ENCODE peak calls at places on chromosome 1, in six cellular contexts. B, P, M, J, U and F are unnamed samples.

GRCh38 chr1:244599937-244600350 is 53.0 kb upstream of the DESI2 start:
- DNase-seq in B (no peak), P (no peak), M (no peak), J (peak), U (peak), F (no peak)

GRCh38 chr1:231799363-231799986 is 172.9 kb downstream of the DISC1 start:
- DNase-seq in B (no peak), P (no peak), M (no peak), J (no peak), U (peak), F (no peak)

GRCh38 chr1:109796484-109797305 is 33.0 kb upstream of the EPS8L3 start:
- DNase-seq in B (no peak), P (peak), M (no peak), J (no peak), U (peak), F (no peak)

GRCh38 chr1:230270185-230270939 is 155.8 kb downstream of the PGBD5 start:
- DNase-seq in B (no peak), P (no peak), M (peak), J (no peak), U (peak), F (no peak)

GRCh38 chr1:24504560-24504959 is 1.9 kb downstream of the RCAN3 start:
- DNase-seq in B (no peak), P (no peak), M (no peak), J (no peak), U (no peak), F (no peak)

GRCh38 chr1:191002768-191003167 is 525.1 kb upstream of the BRINP3 start:
- DNase-seq in B (no peak), P (no peak), M (no peak), J (no peak), U (no peak), F (no peak)

GRCh38 chr1:228018961-228019721 is 12.3 kb downstream of the WNT3A start:
- DNase-seq in B (no peak), P (peak), M (no peak), J (no peak), U (no peak), F (no peak)

GRCh38 chr1:63148825-63149645 is 173.3 kb upstream of the FOXD3 start:
- DNase-seq in B (no peak), P (no peak), M (peak), J (peak), U (peak), F (no peak)

GRCh38 chr1:152048641-152048970 is 11.8 kb upstream of the S100A11 start:
- DNase-seq in B (no peak), P (no peak), M (no peak), J (no peak), U (no peak), F (no peak)
- TF ChIP-seq CTCF in B (no peak), P (no peak), M (no peak), J (no peak), U (no peak), F (no peak)

GRCh38 chr1:198346178-198346577 is 189.4 kb downstream of the NEK7 start:
- DNase-seq in B (no peak), P (no peak), M (no peak), J (no peak), U (no peak), F (no peak)

GRCh38 chr1:198352975-198353695 is 187.3 kb downstream of the ATP6V1G3 start:
- DNase-seq in B (no peak), P (no peak), M (no peak), J (no peak), U (no peak), F (no peak)

DNA sequence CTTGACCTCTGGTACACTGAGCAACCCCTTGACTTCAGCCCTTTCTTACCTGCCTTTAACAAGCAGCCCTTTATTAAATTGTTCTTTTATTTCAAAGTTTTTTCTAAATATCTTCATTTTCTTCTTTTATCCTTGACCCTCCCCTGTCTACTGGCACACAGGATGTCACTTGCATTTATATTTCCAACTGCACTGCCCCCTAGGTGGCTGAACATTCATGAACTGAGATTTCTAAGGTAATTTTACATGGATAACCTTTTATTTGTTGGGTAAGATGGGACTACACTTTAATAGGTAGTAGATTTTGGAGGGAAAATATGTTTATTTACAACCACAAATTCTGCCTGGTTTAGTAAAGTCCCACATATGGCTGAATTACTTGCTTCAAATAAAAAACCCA is 190.0 kb downstream of the ATP6V1G3 start:
- DNase-seq in B (no peak), P (no peak), M (no peak), J (no peak), U (no peak), F (no peak)
- TF ChIP-seq CTCF in B (no peak), P (no peak), M (no peak), J (no peak), U (no peak), F (peak)

GRCh38 chr1:1040004-1040991 is 20.4 kb downstream of the AGRN start:
- DNase-seq in B (peak), P (no peak), M (peak), J (peak), U (peak), F (peak)
- TF ChIP-seq CTCF in B (no peak), P (peak), M (no peak), J (peak), U (peak), F (peak)

GRCh38 chr1:146012703-146013565 is 8.6 kb downstream of the HJV start:
- DNase-seq in B (no peak), P (no peak), M (peak), J (peak), U (peak), F (peak)

GRCh38 chr1:146001734-146002133 is 5.4 kb upstream of the TXNIP start:
- DNase-seq in B (no peak), P (no peak), M (no peak), J (no peak), U (no peak), F (no peak)

GRCh38 chr1:146010126-146010738 is 11.3 kb downstream of the HJV start:
- DNase-seq in B (no peak), P (no peak), M (no peak), J (no peak), U (no peak), F (no peak)

GRCh38 chr1:146007785-146008133 is 11.4 kb upstream of the TXNIP start:
- DNase-seq in B (no peak), P (no peak), M (no peak), J (no peak), U (no peak), F (no peak)

DNA sequence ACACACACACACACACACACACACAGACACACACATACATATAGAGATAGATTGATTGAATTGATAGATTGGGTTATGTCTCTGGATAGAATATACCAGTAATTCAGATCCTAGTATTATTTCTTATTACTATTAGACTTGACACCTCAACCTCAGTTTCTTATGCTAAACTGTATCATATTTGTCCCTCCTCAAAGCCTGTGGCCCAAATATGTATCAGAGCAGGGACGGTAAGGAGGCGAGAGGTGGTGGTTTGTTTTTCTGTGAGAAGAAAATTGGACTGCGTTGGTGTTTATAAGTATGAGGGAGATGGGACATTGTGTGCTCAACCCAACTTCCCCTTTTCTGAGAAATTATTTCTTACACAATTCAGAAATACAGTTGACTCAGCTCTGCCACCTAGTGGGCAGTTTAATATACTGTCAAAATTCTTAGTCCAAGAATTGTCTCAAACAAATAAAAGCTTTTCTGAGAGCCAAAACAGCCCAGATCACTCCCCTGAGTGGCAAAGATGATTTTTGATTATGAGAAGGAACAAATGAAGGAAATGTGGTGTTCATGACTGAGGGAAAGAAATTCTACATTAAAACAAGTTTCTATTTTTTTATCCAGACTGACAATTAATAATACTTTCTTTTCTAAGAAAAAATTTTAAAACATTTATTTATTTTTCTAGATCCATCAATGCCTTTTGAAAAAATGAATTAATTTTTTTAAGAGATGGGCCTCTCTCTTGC is 10.8 kb upstream of the TXNIP start:
- DNase-seq in B (no peak), P (no peak), M (peak), J (peak), U (peak), F (no peak)
- TF ChIP-seq CTCF in B (peak), P (peak), M (peak), J (peak), U (peak), F (peak)

DNA sequence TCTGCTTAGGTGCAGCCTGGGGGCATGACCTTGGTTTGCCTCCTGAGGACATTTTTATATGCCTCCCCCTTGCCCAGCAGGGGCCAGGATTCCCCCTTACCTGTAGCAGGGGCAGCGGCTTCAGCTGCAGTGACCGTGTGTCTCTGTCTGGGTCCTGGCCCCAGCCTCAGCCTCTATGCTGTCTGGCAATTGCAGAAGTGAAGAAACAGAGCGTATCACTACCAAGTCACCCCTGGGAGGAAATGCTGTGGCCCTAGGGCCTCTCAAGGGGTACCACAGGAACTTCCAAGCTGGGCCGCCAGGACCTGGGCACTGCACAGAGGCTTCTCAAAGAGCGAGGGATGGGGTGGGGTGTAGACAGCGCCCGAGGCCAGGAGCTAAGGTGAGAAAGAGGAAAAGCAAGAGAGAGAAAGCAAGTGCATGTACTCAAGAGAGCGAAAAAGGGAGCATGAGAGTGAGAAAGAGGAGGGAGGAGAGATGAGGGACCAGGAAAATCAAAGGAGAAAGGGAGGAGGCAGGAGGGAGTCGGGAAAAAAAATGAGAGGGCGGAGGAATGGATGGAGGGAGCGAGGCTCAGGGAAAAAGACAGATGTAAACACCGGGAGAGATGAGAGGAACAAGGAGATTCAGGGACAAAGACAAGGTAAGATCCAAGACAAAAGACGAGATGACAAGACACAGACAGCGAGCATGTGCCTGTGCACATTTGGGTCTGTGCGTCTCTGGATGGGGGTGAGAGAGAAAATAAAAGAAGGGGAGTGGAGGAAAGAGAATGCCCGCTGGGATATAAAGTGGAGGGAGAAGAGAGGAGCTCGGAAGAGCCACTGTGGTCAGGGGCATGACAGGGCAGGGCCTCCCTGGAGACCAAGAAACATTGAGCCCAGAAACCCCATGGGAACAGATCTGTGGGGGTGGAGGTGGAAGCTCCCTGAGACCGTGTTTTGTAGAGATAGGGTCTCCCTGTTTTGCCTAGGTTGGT is at the start of gene PTAFR:
- DNase-seq in B (no peak), P (no peak), M (peak), J (no peak), U (no peak), F (no peak)
- TF ChIP-seq CTCF in B (no peak), P (no peak), M (no peak), J (no peak), U (no peak), F (no peak)

GRCh38 chr1:13784971-13785370 is 85.0 kb downstream of the PRDM2 start:
- DNase-seq in B (no peak), P (no peak), M (no peak), J (no peak), U (no peak), F (no peak)

GRCh38 chr1:13790290-13791035 is 90.5 kb downstream of the PRDM2 start:
- DNase-seq in B (no peak), P (no peak), M (no peak), J (no peak), U (no peak), F (no peak)

GRCh38 chr1:13792429-13792828 is 92.4 kb downstream of the PRDM2 start:
- DNase-seq in B (no peak), P (no peak), M (no peak), J (no peak), U (peak), F (no peak)

GRCh38 chr1:13786541-13786940 is 86.6 kb downstream of the PRDM2 start:
- DNase-seq in B (no peak), P (no peak), M (no peak), J (no peak), U (no peak), F (no peak)

DNA sequence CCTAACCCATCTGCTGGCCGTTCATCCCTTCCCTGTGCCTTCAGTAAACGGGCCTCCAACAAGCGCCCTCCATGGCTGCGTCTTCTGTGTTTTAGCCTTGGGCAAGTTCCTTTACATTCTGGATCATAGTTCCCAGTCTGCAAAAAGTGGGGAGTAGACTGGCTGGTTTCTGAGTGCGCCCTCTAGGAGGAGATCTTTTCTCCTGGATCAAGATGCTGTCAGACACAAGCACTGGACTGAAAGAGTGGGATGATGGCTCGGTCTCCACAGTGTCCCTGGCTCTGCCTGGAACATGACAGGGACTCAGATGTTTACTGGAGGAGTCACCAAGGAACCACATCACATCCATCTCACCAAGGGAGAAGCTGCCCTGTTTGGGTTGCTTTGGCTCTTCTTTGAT is 88.8 kb downstream of the PRDM2 start:
- DNase-seq in B (no peak), P (no peak), M (no peak), J (no peak), U (no peak), F (no peak)
- TF ChIP-seq CTCF in B (no peak), P (no peak), M (no peak), J (no peak), U (peak), F (peak)

DNA sequence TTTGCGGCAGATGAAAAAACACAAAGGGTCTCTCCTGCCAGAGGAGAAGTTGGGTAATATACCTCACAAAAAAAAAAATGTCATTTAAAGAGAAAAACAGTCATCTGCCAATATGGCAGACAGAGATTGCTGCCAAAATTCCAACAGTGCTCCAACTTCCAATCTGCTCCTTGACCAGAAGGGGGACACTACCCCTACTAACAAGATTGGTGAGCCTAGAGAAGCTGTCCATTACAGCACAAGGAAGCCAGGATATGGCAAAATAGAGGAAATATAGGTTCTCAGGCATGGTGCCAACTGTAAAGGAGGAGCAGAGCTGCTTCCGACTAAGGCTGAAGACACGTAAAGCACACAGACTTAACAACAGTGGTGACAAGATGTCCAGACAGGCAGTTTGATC is 453.5 kb downstream of the TTLL7 start:
- DNase-seq in B (no peak), P (no peak), M (no peak), J (no peak), U (peak), F (peak)
- TF ChIP-seq CTCF in B (no peak), P (peak), M (no peak), J (no peak), U (peak), F (peak)

DNA sequence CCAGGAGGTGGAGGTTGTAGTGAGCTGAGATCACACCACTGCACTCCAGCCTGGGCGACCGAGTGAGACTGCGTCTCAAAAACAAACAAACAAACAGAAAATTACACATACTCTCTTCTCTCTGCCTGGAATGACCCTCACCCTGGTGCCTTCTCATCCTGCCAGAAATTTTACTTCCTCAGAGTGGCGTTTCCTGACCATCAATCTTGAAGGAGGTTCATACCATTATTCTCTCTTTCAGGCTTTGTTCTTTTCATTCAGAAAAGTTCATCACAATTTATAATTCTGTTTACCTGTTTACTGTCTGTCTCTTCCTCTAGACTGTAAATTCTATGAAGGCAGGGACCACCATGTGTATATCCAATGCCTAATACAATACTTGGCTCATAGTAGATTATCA is 79.3 kb downstream of the RPS6KA1 start:
- DNase-seq in B (no peak), P (no peak), M (peak), J (no peak), U (peak), F (no peak)
- TF ChIP-seq CTCF in B (no peak), P (no peak), M (no peak), J (no peak), U (peak), F (no peak)

GRCh38 chr1:84442256-84442655 is 36.8 kb upstream of the RPF1 start:
- DNase-seq in B (no peak), P (no peak), M (peak), J (peak), U (peak), F (peak)
- TF ChIP-seq CTCF in B (no peak), P (peak), M (peak), J (peak), U (peak), F (peak)

GRCh38 chr1:207832796-207833195 is 78.1 kb downstream of the CD34 start:
- DNase-seq in B (no peak), P (no peak), M (no peak), J (no peak), U (no peak), F (no peak)
- TF ChIP-seq CTCF in B (no peak), P (no peak), M (no peak), J (no peak), U (no peak), F (no peak)